ENCODE peak calls at places on chromosomes 5 and 9, in seven cellular contexts. P is GM23338, I is fibroblast of lung, Y is MCF 10A, J is GM10248, F is activated B cell treated with CpG ODN at 0.5 μM for 24 hours, A is progenitor cell of endocrine pancreas. Z is an unnamed sample.

GRCh38 chr9:81032831-81033230 is 656.5 kb downstream of the TLE1 start:
- DNase-seq in P (no peak), I (peak), Y (no peak), J (no peak), F (no peak), A (no peak), Z (no peak)

GRCh38 chr9:13967493-13967892 is 346.4 kb downstream of the NFIB start:
- DNase-seq in P (no peak), I (no peak), Y (no peak), J (no peak), F (no peak), A (no peak), Z (no peak)

GRCh38 chr9:89065921-89066320 is 74.7 kb downstream of the S1PR3 start:
- DNase-seq in P (no peak), I (no peak), Y (no peak), J (no peak), F (no peak), A (no peak), Z (no peak)

GRCh38 chr5:18798058-18798457 is 1163.8 kb downstream of the TAF11L14 start:
- DNase-seq in P (peak), I (no peak), Y (no peak), J (no peak), F (no peak), A (no peak), Z (no peak)

GRCh38 chr9:122402403-122403268 is 31.8 kb downstream of the PTGS1 start:
- DNase-seq in P (no peak), I (peak), Y (peak), J (peak), F (no peak), A (no peak), Z (peak)

GRCh38 chr9:94300470-94301301 is 27.8 kb downstream of the NUTM2F start:
- DNase-seq in P (peak), I (no peak), Y (no peak), J (no peak), F (no peak), A (no peak), Z (no peak)

GRCh38 chr9:16615451-16615850 is 255.0 kb downstream of the BNC2 start:
- DNase-seq in P (no peak), I (no peak), Y (no peak), J (no peak), F (no peak), A (no peak), Z (no peak)

GRCh38 chr9:3741729-3742128 is 215.9 kb upstream of the RFX3 start:
- DNase-seq in P (no peak), I (no peak), Y (no peak), J (no peak), F (no peak), A (no peak), Z (no peak)

GRCh38 chr9:95509851-95510529 is 6.8 kb downstream of the PTCH1 start:
- DNase-seq in P (no peak), I (no peak), Y (peak), J (no peak), F (no peak), A (no peak), Z (no peak)

GRCh38 chr5:10479226-10479721 is 37.6 kb downstream of the ROPN1L start:
- DNase-seq in P (no peak), I (peak), Y (peak), J (no peak), F (no peak), A (no peak), Z (peak)

GRCh38 chr5:57550132-57550531 is 67.5 kb upstream of the ACTBL2 start:
- DNase-seq in P (peak), I (no peak), Y (no peak), J (no peak), F (no peak), A (no peak), Z (no peak)

GRCh38 chr9:126638571-126639132 is 24.9 kb downstream of the LMX1B start:
- DNase-seq in P (peak), I (no peak), Y (no peak), J (no peak), F (no peak), A (no peak), Z (no peak)

GRCh38 chr5:109161914-109162683 is 247.7 kb downstream of the PJA2 start:
- DNase-seq in P (no peak), I (no peak), Y (peak), J (no peak), F (no peak), A (no peak), Z (no peak)

GRCh38 chr5:37840036-37840909 is at the start of gene GDNF:
- DNase-seq in P (peak), I (peak), Y (no peak), J (peak), F (no peak), A (peak), Z (no peak)

GRCh38 chr9:83154821-83155220 is 91.9 kb upstream of the RASEF start:
- DNase-seq in P (no peak), I (peak), Y (peak), J (no peak), F (no peak), A (no peak), Z (no peak)

GRCh38 chr5:76714771-76715483 is 999 bp upstream of the F2R start:
- DNase-seq in P (peak), I (peak), Y (no peak), J (peak), F (no peak), A (no peak), Z (no peak)

GRCh38 chr9:93267091-93267541 is 83.2 kb downstream of the WNK2 start:
- DNase-seq in P (no peak), I (no peak), Y (no peak), J (peak), F (peak), A (no peak), Z (no peak)

GRCh38 chr5:16773990-16774389 is 157.2 kb upstream of the RETREG1 start:
- DNase-seq in P (no peak), I (peak), Y (peak), J (no peak), F (no peak), A (no peak), Z (no peak)

DNA sequence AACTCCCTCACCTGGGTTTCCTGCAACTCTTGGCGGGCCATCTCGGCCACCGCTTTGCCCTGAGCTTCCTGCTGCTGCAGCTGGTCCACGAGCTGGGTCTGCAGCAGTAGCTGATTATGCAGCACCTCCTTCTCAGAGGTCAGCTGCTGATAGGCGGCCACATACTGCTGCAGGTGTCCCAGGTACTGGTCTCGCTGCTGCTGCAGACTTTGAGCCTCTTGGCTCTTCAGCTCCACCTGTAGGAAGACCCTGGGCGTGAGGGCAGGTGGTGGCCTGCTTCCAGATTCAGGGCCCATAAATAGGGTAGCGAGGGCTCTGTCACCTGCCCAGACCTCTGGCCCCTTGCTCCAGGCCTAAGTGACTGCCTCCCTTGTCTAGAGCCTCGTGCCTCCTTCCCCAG is 16.7 kb downstream of the GOLGA2 start:
- DNase-seq in P (peak), I (no peak), Y (no peak), J (no peak), F (no peak), A (no peak), Z (no peak)
- TF ChIP-seq CTCF in P (peak), I (no peak), Y (no peak), J (no peak), F (no peak), A (no peak), Z (no peak)

GRCh38 chr9:98747476-98747875 is 38.7 kb upstream of the GABBR2 start:
- DNase-seq in P (no peak), I (no peak), Y (no peak), J (no peak), F (no peak), A (no peak), Z (no peak)

GRCh38 chr9:98743818-98744611 is 35.3 kb upstream of the GABBR2 start:
- DNase-seq in P (no peak), I (no peak), Y (no peak), J (no peak), F (no peak), A (no peak), Z (no peak)

GRCh38 chr9:98743329-98743728 is 34.6 kb upstream of the GABBR2 start:
- DNase-seq in P (no peak), I (no peak), Y (no peak), J (no peak), F (no peak), A (no peak), Z (no peak)

GRCh38 chr9:98742325-98743280 is 33.9 kb upstream of the GABBR2 start:
- DNase-seq in P (no peak), I (peak), Y (no peak), J (no peak), F (no peak), A (no peak), Z (no peak)

GRCh38 chr9:98745470-98745869 is 36.7 kb upstream of the GABBR2 start:
- DNase-seq in P (no peak), I (no peak), Y (no peak), J (no peak), F (no peak), A (no peak), Z (no peak)
- TF ChIP-seq CTCF in P (no peak), I (no peak), Y (no peak), J (no peak), F (no peak), A (no peak), Z (no peak)

DNA sequence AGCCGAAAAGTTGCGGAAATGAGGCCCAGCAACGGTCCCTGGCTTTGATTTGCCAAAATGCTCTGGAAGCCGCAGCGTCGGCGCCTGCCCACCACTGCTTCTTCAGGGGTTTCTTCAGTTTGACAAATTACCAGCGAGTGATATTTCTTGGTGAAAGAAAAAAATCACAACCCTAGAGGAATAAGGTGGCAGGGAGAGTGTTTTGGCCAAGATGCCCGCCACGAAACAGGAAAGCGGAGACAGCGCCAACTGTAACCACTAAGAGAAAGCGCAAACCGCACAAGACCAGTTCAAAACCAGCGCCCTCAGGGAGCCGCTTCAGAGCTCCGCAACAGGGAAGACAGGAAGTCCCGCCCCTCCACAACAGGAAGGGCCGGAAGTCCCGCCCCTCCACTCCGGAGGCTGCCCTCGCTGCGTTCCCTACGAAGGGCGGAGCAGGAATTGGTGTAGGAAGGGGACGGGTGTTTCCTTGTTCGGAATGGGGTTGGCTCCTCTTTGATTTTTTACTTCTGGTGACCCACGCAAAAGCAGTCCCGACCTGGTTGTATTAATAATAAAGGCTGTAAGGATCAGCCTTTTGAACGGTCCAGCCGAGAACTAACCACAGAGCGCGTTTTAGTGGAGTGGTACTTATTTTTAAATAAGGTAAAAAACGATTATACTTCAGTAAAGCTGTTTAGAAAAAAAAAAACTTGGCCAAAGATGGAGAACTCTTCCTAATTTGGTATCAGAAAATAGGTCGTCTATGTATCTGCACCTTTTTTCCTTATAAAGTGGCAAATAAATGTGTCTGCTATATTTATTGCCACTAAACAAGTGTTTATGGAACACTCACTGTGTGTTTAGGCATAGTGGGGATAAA is at the start of gene C5orf34:
- DNase-seq in P (peak), I (peak), Y (peak), J (peak), F (peak), A (peak), Z (peak)
- TF ChIP-seq CTCF in P (no peak), I (no peak), Y (no peak), J (no peak), F (no peak), A (no peak), Z (no peak)

GRCh38 chr5:141409598-141410306 is 1.9 kb downstream of the PCDHGB6 start:
- DNase-seq in P (no peak), I (no peak), Y (no peak), J (no peak), F (no peak), A (no peak), Z (no peak)
- TF ChIP-seq CTCF in P (no peak), I (no peak), Y (no peak), J (no peak), F (no peak), A (no peak), Z (no peak)

DNA sequence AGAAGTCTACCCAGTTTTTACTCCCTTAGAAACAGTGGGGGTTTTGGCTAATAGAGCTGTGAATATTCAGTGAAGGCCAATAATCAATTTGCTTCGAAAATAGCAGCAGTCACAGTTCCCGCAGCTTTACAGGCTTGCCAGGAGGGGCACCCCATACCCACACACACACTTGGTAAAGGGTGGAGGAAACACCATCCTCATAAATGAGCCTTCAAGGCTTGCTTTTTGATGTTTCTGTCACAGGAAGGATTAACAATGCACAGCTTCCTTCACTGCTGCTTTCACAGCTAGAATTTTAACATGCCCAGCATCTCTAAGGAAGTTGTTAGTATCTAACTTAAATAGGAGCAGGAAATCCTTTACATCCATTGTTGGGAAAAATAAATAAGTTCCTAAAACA is 1247.5 kb upstream of the C9orf72 start:
- DNase-seq in P (peak), I (no peak), Y (no peak), J (no peak), F (no peak), A (no peak), Z (no peak)
- TF ChIP-seq CTCF in P (peak), I (no peak), Y (no peak), J (no peak), F (no peak), A (peak), Z (no peak)

GRCh38 chr5:168291281-168291960 is at the start of gene WWC1:
- DNase-seq in P (peak), I (peak), Y (peak), J (peak), F (peak), A (peak), Z (no peak)

GRCh38 chr5:168290902-168291280 is 554 bp upstream of the WWC1 start:
- DNase-seq in P (peak), I (no peak), Y (no peak), J (no peak), F (no peak), A (no peak), Z (no peak)

GRCh38 chr5:168292783-168293696 is 1.6 kb downstream of the WWC1 start:
- DNase-seq in P (peak), I (no peak), Y (peak), J (no peak), F (no peak), A (no peak), Z (no peak)

GRCh38 chr5:168295574-168296201 is 4.2 kb downstream of the WWC1 start:
- DNase-seq in P (peak), I (peak), Y (peak), J (no peak), F (no peak), A (peak), Z (peak)

GRCh38 chr5:168291961-168292782 is 727 bp downstream of the WWC1 start:
- DNase-seq in P (peak), I (no peak), Y (peak), J (peak), F (no peak), A (peak), Z (no peak)
- TF ChIP-seq CTCF in P (peak), I (peak), Y (no peak), J (no peak), F (no peak), A (peak), Z (peak)

DNA sequence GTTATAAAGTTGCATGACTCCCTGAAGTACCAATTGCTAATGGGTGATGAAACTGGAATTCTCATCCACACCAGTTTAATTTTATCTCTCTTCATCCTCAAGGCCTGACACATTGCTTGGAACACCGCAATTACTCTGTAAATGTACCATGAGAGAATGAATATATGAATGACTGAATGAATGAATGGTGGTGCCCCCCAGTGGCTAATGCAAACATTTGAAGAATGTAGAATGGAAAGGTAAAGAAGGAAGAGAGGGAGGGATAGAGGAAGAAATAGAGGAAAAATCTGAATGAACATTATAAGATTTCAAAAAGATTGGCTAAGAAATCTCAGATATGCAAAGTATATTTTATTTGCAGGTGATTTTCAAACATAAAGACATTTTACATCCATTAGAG is 13.1 kb downstream of the PAPPA start:
- DNase-seq in P (peak), I (no peak), Y (no peak), J (no peak), F (no peak), A (no peak), Z (no peak)
- TF ChIP-seq CTCF in P (peak), I (peak), Y (peak), J (peak), F (no peak), A (no peak), Z (no peak)

Z was measured in AG09319.